ENCODE peak calls at places on chromosomes 7 and 10, in five cellular contexts. One of them, this sample, is unnamed.

GRCh38 chr7:155881471-155882350 is 69.4 kb upstream of the SHH start:
- DNase-seq in stimulated activated CD4-positive, alpha-beta T cell treated with anti-CD3 and anti-CD28 coated beads, TNF-alpha, amount 100 ng/mL, for 4 hours: no peak
- DNase-seq in HL-60: no peak
- DNase-seq in T follicular helper cell: no peak
- DNase-seq in NCI-H748 treated with DMSO at 0.1 percent for 48 hours: no peak
- DNase-seq in this sample: no peak

GRCh38 chr10:71392292-71392691 is 4.4 kb upstream of the CDH23 start:
- DNase-seq in HL-60: no peak
- DNase-seq in stimulated activated CD4-positive, alpha-beta T cell treated with anti-CD3 and anti-CD28 coated beads, TNF-alpha, amount 100 ng/mL, for 4 hours: no peak
- DNase-seq in T follicular helper cell: no peak
- DNase-seq in NCI-H748 treated with DMSO at 0.1 percent for 48 hours: no peak
- DNase-seq in this sample: no peak

GRCh38 chr7:29297194-29297890 is 102.8 kb downstream of the CHN2 start:
- DNase-seq in stimulated activated CD4-positive, alpha-beta T cell treated with anti-CD3 and anti-CD28 coated beads, TNF-alpha, amount 100 ng/mL, for 4 hours: no peak
- DNase-seq in T follicular helper cell: no peak
- DNase-seq in NCI-H748 treated with DMSO at 0.1 percent for 48 hours: no peak
- DNase-seq in HL-60: no peak
- DNase-seq in this sample: peak

GRCh38 chr10:113221756-113222168 is 271.7 kb downstream of the TCF7L2 start:
- DNase-seq in HL-60: no peak
- DNase-seq in stimulated activated CD4-positive, alpha-beta T cell treated with anti-CD3 and anti-CD28 coated beads, TNF-alpha, amount 100 ng/mL, for 4 hours: no peak
- DNase-seq in NCI-H748 treated with DMSO at 0.1 percent for 48 hours: no peak
- DNase-seq in T follicular helper cell: no peak
- DNase-seq in this sample: peak

GRCh38 chr10:37067576-37067975 is 57.8 kb upstream of the ANKRD30A start:
- DNase-seq in NCI-H748 treated with DMSO at 0.1 percent for 48 hours: no peak
- DNase-seq in HL-60: no peak
- DNase-seq in T follicular helper cell: no peak
- DNase-seq in stimulated activated CD4-positive, alpha-beta T cell treated with anti-CD3 and anti-CD28 coated beads, TNF-alpha, amount 100 ng/mL, for 4 hours: no peak
- DNase-seq in this sample: no peak

GRCh38 chr7:92691578-92691977 is 101.4 kb upstream of the FAM133B start:
- DNase-seq in NCI-H748 treated with DMSO at 0.1 percent for 48 hours: peak
- DNase-seq in HL-60: peak
- DNase-seq in stimulated activated CD4-positive, alpha-beta T cell treated with anti-CD3 and anti-CD28 coated beads, TNF-alpha, amount 100 ng/mL, for 4 hours: no peak
- DNase-seq in T follicular helper cell: no peak
- DNase-seq in this sample: peak

GRCh38 chr10:24947304-24948097 is 4.9 kb downstream of the PRTFDC1 start:
- DNase-seq in stimulated activated CD4-positive, alpha-beta T cell treated with anti-CD3 and anti-CD28 coated beads, TNF-alpha, amount 100 ng/mL, for 4 hours: no peak
- DNase-seq in HL-60: no peak
- DNase-seq in T follicular helper cell: no peak
- DNase-seq in NCI-H748 treated with DMSO at 0.1 percent for 48 hours: no peak
- DNase-seq in this sample: no peak

GRCh38 chr7:129950191-129950940 is 2.4 kb downstream of the UBE2H start:
- DNase-seq in T follicular helper cell: no peak
- DNase-seq in HL-60: no peak
- DNase-seq in NCI-H748 treated with DMSO at 0.1 percent for 48 hours: no peak
- DNase-seq in stimulated activated CD4-positive, alpha-beta T cell treated with anti-CD3 and anti-CD28 coated beads, TNF-alpha, amount 100 ng/mL, for 4 hours: no peak
- DNase-seq in this sample: no peak

GRCh38 chr7:82275342-82275741 is 168.2 kb downstream of the CACNA2D1 start:
- DNase-seq in stimulated activated CD4-positive, alpha-beta T cell treated with anti-CD3 and anti-CD28 coated beads, TNF-alpha, amount 100 ng/mL, for 4 hours: no peak
- DNase-seq in NCI-H748 treated with DMSO at 0.1 percent for 48 hours: peak
- DNase-seq in T follicular helper cell: no peak
- DNase-seq in HL-60: no peak
- DNase-seq in this sample: peak

GRCh38 chr7:123621707-123622106 is 20.1 kb downstream of the ASB15 start:
- DNase-seq in NCI-H748 treated with DMSO at 0.1 percent for 48 hours: no peak
- DNase-seq in T follicular helper cell: no peak
- DNase-seq in stimulated activated CD4-positive, alpha-beta T cell treated with anti-CD3 and anti-CD28 coated beads, TNF-alpha, amount 100 ng/mL, for 4 hours: no peak
- DNase-seq in HL-60: no peak
- DNase-seq in this sample: no peak

GRCh38 chr10:48748573-48748972 is 63.9 kb downstream of the WDFY4 start:
- DNase-seq in HL-60: peak
- DNase-seq in stimulated activated CD4-positive, alpha-beta T cell treated with anti-CD3 and anti-CD28 coated beads, TNF-alpha, amount 100 ng/mL, for 4 hours: no peak
- DNase-seq in T follicular helper cell: no peak
- DNase-seq in NCI-H748 treated with DMSO at 0.1 percent for 48 hours: no peak
- DNase-seq in this sample: no peak

GRCh38 chr10:1379601-1380000 is 323.4 kb downstream of the WDR37 start:
- DNase-seq in NCI-H748 treated with DMSO at 0.1 percent for 48 hours: peak
- DNase-seq in stimulated activated CD4-positive, alpha-beta T cell treated with anti-CD3 and anti-CD28 coated beads, TNF-alpha, amount 100 ng/mL, for 4 hours: no peak
- DNase-seq in T follicular helper cell: no peak
- DNase-seq in HL-60: no peak
- DNase-seq in this sample: no peak

GRCh38 chr10:112379635-112380296 is 5.8 kb downstream of the ACSL5 start:
- DNase-seq in NCI-H748 treated with DMSO at 0.1 percent for 48 hours: no peak
- DNase-seq in stimulated activated CD4-positive, alpha-beta T cell treated with anti-CD3 and anti-CD28 coated beads, TNF-alpha, amount 100 ng/mL, for 4 hours: no peak
- DNase-seq in T follicular helper cell: no peak
- DNase-seq in HL-60: no peak
- DNase-seq in this sample: no peak

GRCh38 chr10:121880842-121881423 is 46.9 kb downstream of the ATE1 start:
- DNase-seq in T follicular helper cell: no peak
- DNase-seq in NCI-H748 treated with DMSO at 0.1 percent for 48 hours: no peak
- DNase-seq in stimulated activated CD4-positive, alpha-beta T cell treated with anti-CD3 and anti-CD28 coated beads, TNF-alpha, amount 100 ng/mL, for 4 hours: no peak
- DNase-seq in HL-60: peak
- DNase-seq in this sample: no peak

GRCh38 chr10:43671659-43672555 is 23.2 kb upstream of the ZNF32 start:
- DNase-seq in HL-60: peak
- DNase-seq in T follicular helper cell: peak
- DNase-seq in NCI-H748 treated with DMSO at 0.1 percent for 48 hours: peak
- DNase-seq in stimulated activated CD4-positive, alpha-beta T cell treated with anti-CD3 and anti-CD28 coated beads, TNF-alpha, amount 100 ng/mL, for 4 hours: no peak
- DNase-seq in this sample: peak

GRCh38 chr10:122780391-122780790 is 65.3 kb downstream of the CUZD1 start:
- DNase-seq in NCI-H748 treated with DMSO at 0.1 percent for 48 hours: no peak
- DNase-seq in HL-60: no peak
- DNase-seq in T follicular helper cell: no peak
- DNase-seq in stimulated activated CD4-positive, alpha-beta T cell treated with anti-CD3 and anti-CD28 coated beads, TNF-alpha, amount 100 ng/mL, for 4 hours: no peak
- DNase-seq in this sample: no peak

GRCh38 chr10:97584060-97584797 is at the start of gene HOGA1:
- DNase-seq in HL-60: no peak
- DNase-seq in stimulated activated CD4-positive, alpha-beta T cell treated with anti-CD3 and anti-CD28 coated beads, TNF-alpha, amount 100 ng/mL, for 4 hours: no peak
- DNase-seq in NCI-H748 treated with DMSO at 0.1 percent for 48 hours: no peak
- DNase-seq in T follicular helper cell: no peak
- DNase-seq in this sample: peak

GRCh38 chr10:59006511-59007306 is 169.7 kb upstream of the PHYHIPL start:
- DNase-seq in HL-60: no peak
- DNase-seq in NCI-H748 treated with DMSO at 0.1 percent for 48 hours: no peak
- DNase-seq in T follicular helper cell: no peak
- DNase-seq in stimulated activated CD4-positive, alpha-beta T cell treated with anti-CD3 and anti-CD28 coated beads, TNF-alpha, amount 100 ng/mL, for 4 hours: no peak
- DNase-seq in this sample: no peak

GRCh38 chr10:80408198-80409085 is at the start of gene PRXL2A:
- DNase-seq in stimulated activated CD4-positive, alpha-beta T cell treated with anti-CD3 and anti-CD28 coated beads, TNF-alpha, amount 100 ng/mL, for 4 hours: peak
- DNase-seq in NCI-H748 treated with DMSO at 0.1 percent for 48 hours: peak
- DNase-seq in T follicular helper cell: peak
- DNase-seq in HL-60: no peak
- DNase-seq in this sample: peak

GRCh38 chr7:134885967-134886352 is 100.3 kb upstream of the AGBL3 start:
- DNase-seq in HL-60: peak
- DNase-seq in stimulated activated CD4-positive, alpha-beta T cell treated with anti-CD3 and anti-CD28 coated beads, TNF-alpha, amount 100 ng/mL, for 4 hours: no peak
- DNase-seq in T follicular helper cell: no peak
- DNase-seq in NCI-H748 treated with DMSO at 0.1 percent for 48 hours: no peak
- DNase-seq in this sample: no peak

GRCh38 chr10:107814865-107815487 is 650.5 kb upstream of the SORCS1 start:
- DNase-seq in stimulated activated CD4-positive, alpha-beta T cell treated with anti-CD3 and anti-CD28 coated beads, TNF-alpha, amount 100 ng/mL, for 4 hours: no peak
- DNase-seq in HL-60: no peak
- DNase-seq in T follicular helper cell: no peak
- DNase-seq in NCI-H748 treated with DMSO at 0.1 percent for 48 hours: no peak
- DNase-seq in this sample: peak

GRCh38 chr7:66779669-66780408 is 39.3 kb downstream of the RABGEF1 start:
- DNase-seq in HL-60: no peak
- DNase-seq in T follicular helper cell: no peak
- DNase-seq in stimulated activated CD4-positive, alpha-beta T cell treated with anti-CD3 and anti-CD28 coated beads, TNF-alpha, amount 100 ng/mL, for 4 hours: no peak
- DNase-seq in NCI-H748 treated with DMSO at 0.1 percent for 48 hours: no peak
- DNase-seq in this sample: no peak

GRCh38 chr10:43607199-43607573 is 948 bp downstream of the ZNF485 start:
- DNase-seq in stimulated activated CD4-positive, alpha-beta T cell treated with anti-CD3 and anti-CD28 coated beads, TNF-alpha, amount 100 ng/mL, for 4 hours: no peak
- DNase-seq in T follicular helper cell: no peak
- DNase-seq in NCI-H748 treated with DMSO at 0.1 percent for 48 hours: no peak
- DNase-seq in HL-60: no peak
- DNase-seq in this sample: no peak

GRCh38 chr7:110841840-110842579 is 248.9 kb upstream of the LRRN3 start:
- DNase-seq in T follicular helper cell: no peak
- DNase-seq in HL-60: no peak
- DNase-seq in stimulated activated CD4-positive, alpha-beta T cell treated with anti-CD3 and anti-CD28 coated beads, TNF-alpha, amount 100 ng/mL, for 4 hours: no peak
- DNase-seq in NCI-H748 treated with DMSO at 0.1 percent for 48 hours: no peak
- DNase-seq in this sample: no peak

GRCh38 chr10:95451568-95452524 is 109.3 kb downstream of the SORBS1 start:
- DNase-seq in HL-60: no peak
- DNase-seq in NCI-H748 treated with DMSO at 0.1 percent for 48 hours: no peak
- DNase-seq in stimulated activated CD4-positive, alpha-beta T cell treated with anti-CD3 and anti-CD28 coated beads, TNF-alpha, amount 100 ng/mL, for 4 hours: no peak
- DNase-seq in T follicular helper cell: no peak
- DNase-seq in this sample: no peak

GRCh38 chr10:104472505-104472904 is 118.9 kb downstream of the CFAP58 start:
- DNase-seq in T follicular helper cell: no peak
- DNase-seq in NCI-H748 treated with DMSO at 0.1 percent for 48 hours: no peak
- DNase-seq in HL-60: no peak
- DNase-seq in stimulated activated CD4-positive, alpha-beta T cell treated with anti-CD3 and anti-CD28 coated beads, TNF-alpha, amount 100 ng/mL, for 4 hours: no peak
- DNase-seq in this sample: no peak

GRCh38 chr7:100826546-100827329 is 585 bp downstream of the EPHB4 start:
- DNase-seq in T follicular helper cell: no peak
- DNase-seq in HL-60: no peak
- DNase-seq in NCI-H748 treated with DMSO at 0.1 percent for 48 hours: no peak
- DNase-seq in stimulated activated CD4-positive, alpha-beta T cell treated with anti-CD3 and anti-CD28 coated beads, TNF-alpha, amount 100 ng/mL, for 4 hours: no peak
- DNase-seq in this sample: no peak

GRCh38 chr7:112226701-112227276 is 20.3 kb downstream of the ZNF277 start:
- DNase-seq in T follicular helper cell: no peak
- DNase-seq in stimulated activated CD4-positive, alpha-beta T cell treated with anti-CD3 and anti-CD28 coated beads, TNF-alpha, amount 100 ng/mL, for 4 hours: no peak
- DNase-seq in NCI-H748 treated with DMSO at 0.1 percent for 48 hours: no peak
- DNase-seq in HL-60: no peak
- DNase-seq in this sample: no peak

GRCh38 chr7:16223963-16224707 is 197.2 kb downstream of the CRPPA start:
- DNase-seq in stimulated activated CD4-positive, alpha-beta T cell treated with anti-CD3 and anti-CD28 coated beads, TNF-alpha, amount 100 ng/mL, for 4 hours: no peak
- DNase-seq in HL-60: no peak
- DNase-seq in NCI-H748 treated with DMSO at 0.1 percent for 48 hours: no peak
- DNase-seq in T follicular helper cell: no peak
- DNase-seq in this sample: no peak

GRCh38 chr7:25758559-25758958 is 393.4 kb upstream of the NFE2L3 start:
- DNase-seq in T follicular helper cell: no peak
- DNase-seq in NCI-H748 treated with DMSO at 0.1 percent for 48 hours: no peak
- DNase-seq in stimulated activated CD4-positive, alpha-beta T cell treated with anti-CD3 and anti-CD28 coated beads, TNF-alpha, amount 100 ng/mL, for 4 hours: no peak
- DNase-seq in HL-60: no peak
- DNase-seq in this sample: peak

This sample was measured in NCI-H1436.